ENCODE peak calls at places on chromosomes 11 and 22, in nine cellular contexts. D is heart left ventricle, A is HFF-Myc, C is A549, H is cardiac muscle cell, V is lower leg skin, X is left lung, E is OCI-LY7, Q is SK-N-SH. F is an unnamed sample.

GRCh38 chr11:27253200-27253599 is 109.8 kb downstream of the CCDC34 start:
- DNase-seq in E (no peak), H (no peak), D (no peak), Q (no peak), X (no peak), C (no peak), A (no peak), V (no peak), F (no peak)

GRCh38 chr11:48019230-48019584 is 38.8 kb downstream of the PTPRJ start:
- DNase-seq in C (no peak), V (no peak), H (peak; percentile 44), Q (peak; percentile 25), D (no peak), E (peak; percentile 70), A (no peak), X (no peak), F (no peak)

GRCh38 chr11:69437876-69438205 is 43.6 kb upstream of the LINC01488 start:
- DNase-seq in X (no peak), Q (no peak), C (no peak), H (no peak), E (no peak), A (no peak), V (no peak), D (no peak), F (no peak)

GRCh38 chr11:117597083-117597482 is 199.9 kb downstream of the DSCAML1 start:
- DNase-seq in X (no peak), C (peak; percentile 38), V (no peak), D (peak; percentile 44), H (peak; percentile 51), Q (no peak), E (peak; percentile 30), A (no peak), F (no peak)

GRCh38 chr11:79040348-79040747 is 400.5 kb downstream of the TENM4 start:
- DNase-seq in H (peak; percentile 59), A (no peak), C (no peak), Q (no peak), X (no peak), E (no peak), D (no peak), V (no peak), F (no peak)

GRCh38 chr11:68632802-68633201 is 51.5 kb upstream of the GAL start:
- DNase-seq in H (peak; percentile 82), V (peak; percentile 72), Q (peak; percentile 58), D (no peak), E (peak; percentile 79), C (peak; percentile 80), X (no peak), A (peak; percentile 50), F (no peak)

GRCh38 chr11:75133976-75134375 is 16.9 kb upstream of the SLCO2B1 start:
- DNase-seq in D (no peak), C (no peak), X (no peak), H (no peak), V (no peak), E (no peak), A (no peak), Q (no peak), F (no peak)

GRCh38 chr11:92269021-92269420 is 44.4 kb downstream of the FAT3 start:
- DNase-seq in Q (no peak), H (peak; percentile 48), E (no peak), X (no peak), C (peak; percentile 77), A (peak; percentile 26), V (no peak), D (no peak), F (no peak)

GRCh38 chr11:19060629-19061028 is at the start of gene MRGPRX2:
- DNase-seq in X (no peak), A (no peak), D (no peak), C (no peak), H (peak; percentile 15), V (no peak), Q (no peak), E (no peak), F (no peak)

GRCh38 chr22:50308597-50308935 is 1.1 kb upstream of the PLXNB2 start:
- DNase-seq in V (peak; percentile 96), A (no peak), Q (no peak), H (peak; percentile 89), C (peak; percentile 50), E (no peak), D (peak; percentile 93), X (no peak), F (peak; percentile 78)

GRCh38 chr11:122413677-122414076 is 241.8 kb upstream of the UBASH3B start:
- DNase-seq in A (no peak), V (no peak), C (no peak), H (no peak), E (no peak), D (no peak), Q (no peak), X (no peak), F (no peak)

GRCh38 chr11:111836766-111837165 is 34.6 kb downstream of the ALG9 start:
- DNase-seq in D (no peak), A (no peak), Q (no peak), C (no peak), X (no peak), V (no peak), H (peak; percentile 54), E (no peak), F (no peak)

GRCh38 chr11:46347637-46348311 is 511 bp downstream of the DGKZ start:
- DNase-seq in A (no peak), X (peak; percentile 87), V (no peak), Q (peak; percentile 63), H (no peak), E (no peak), C (no peak), D (peak; percentile 51), F (peak; percentile 48)

GRCh38 chr22:25518000-25518663 is 46.3 kb upstream of the GRK3 start:
- DNase-seq in Q (no peak), V (no peak), X (no peak), A (no peak), E (no peak), D (no peak), H (no peak), C (no peak), F (no peak)

GRCh38 chr22:33518405-33518804 is 401.9 kb downstream of the LARGE1 start:
- DNase-seq in Q (no peak), H (no peak), V (no peak), C (no peak), A (no peak), X (no peak), D (no peak), E (no peak), F (no peak)

GRCh38 chr22:33521879-33522665 is 398.2 kb downstream of the LARGE1 start:
- DNase-seq in D (no peak), X (no peak), Q (no peak), C (no peak), H (no peak), V (no peak), A (no peak), E (no peak), F (no peak)

GRCh38 chr22:33520904-33521780 is 399.1 kb downstream of the LARGE1 start:
- DNase-seq in Q (no peak), E (peak; percentile 7), X (no peak), D (no peak), C (no peak), H (no peak), V (no peak), A (no peak), F (no peak)

GRCh38 chr22:33519974-33520903 is 400.0 kb downstream of the LARGE1 start:
- DNase-seq in A (no peak), H (no peak), X (no peak), E (peak; percentile 80), D (no peak), V (no peak), Q (no peak), C (no peak), F (no peak)

GRCh38 chr22:33519140-33519973 is 400.9 kb downstream of the LARGE1 start:
- DNase-seq in X (no peak), D (peak; percentile 34), E (peak; percentile 84), C (peak; percentile 71), V (no peak), Q (peak; percentile 69), A (peak; percentile 43), H (peak; percentile 58), F (peak; percentile 57)
- TF ChIP-seq CTCF in X (peak; percentile 38), D (peak; percentile 73), E (peak; percentile 90), C (peak; percentile 59), V (no peak), Q (peak; percentile 53), A (peak; percentile 42), H (peak; percentile 53), F (peak; percentile 66)

GRCh38 chr11:132858203-132858602 is 674.1 kb downstream of the OPCML start:
- DNase-seq in A (no peak), Q (no peak), E (no peak), D (no peak), C (peak; percentile 18), H (peak; percentile 62), V (no peak), X (no peak), F (no peak)
- TF ChIP-seq CTCF in A (no peak), Q (no peak), E (no peak), D (no peak), C (no peak), H (peak; percentile 56), V (no peak), X (no peak), F (no peak)

DNA sequence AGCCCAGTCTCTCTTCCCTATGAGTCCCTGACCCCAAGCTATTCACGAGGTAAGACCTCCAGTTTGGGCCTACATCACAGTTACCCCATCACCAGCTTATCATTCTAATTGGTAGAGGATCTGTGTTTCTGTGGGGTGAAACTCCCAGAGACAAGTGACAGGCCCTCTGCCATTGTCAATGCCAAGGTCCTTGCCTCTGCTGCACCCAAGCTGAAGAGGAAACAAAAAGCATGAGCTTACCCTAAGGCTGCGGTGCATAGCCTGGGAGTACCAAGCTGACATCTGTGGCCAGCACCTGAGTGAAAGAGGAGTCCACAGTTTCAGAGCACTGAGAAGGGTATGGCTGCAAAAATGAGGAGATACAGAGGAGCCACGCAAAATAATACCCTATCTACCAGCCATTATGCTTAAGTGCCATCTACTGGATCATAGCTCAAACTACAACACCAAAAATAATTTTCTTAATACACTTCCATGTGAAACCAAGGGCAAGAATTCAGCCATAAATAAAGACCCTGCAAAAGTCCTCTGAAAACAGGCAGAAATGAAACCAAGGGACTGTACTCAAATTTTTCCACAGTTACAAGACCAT is 62.3 kb upstream of the ANO5 start:
- DNase-seq in E (peak; percentile 1), D (no peak), A (no peak), X (no peak), V (no peak), Q (peak; percentile 23), C (peak; percentile 9), H (no peak), F (no peak)
- TF ChIP-seq CTCF in E (peak; percentile 70), D (peak; percentile 57), A (no peak), X (no peak), V (no peak), Q (peak; percentile 46), C (peak; percentile 52), H (no peak), F (no peak)

GRCh38 chr11:83087035-83087434 is 15.3 kb upstream of the RAB30 start:
- DNase-seq in V (no peak), C (peak; percentile 43), Q (no peak), X (no peak), H (peak; percentile 6), E (peak; percentile 44), D (no peak), A (no peak), F (no peak)

GRCh38 chr11:83093634-83094033 is 21.9 kb upstream of the RAB30 start:
- DNase-seq in V (no peak), H (no peak), A (no peak), E (no peak), C (no peak), X (no peak), Q (no peak), D (no peak), F (no peak)

GRCh38 chr11:83092488-83093384 is 21.0 kb upstream of the RAB30 start:
- DNase-seq in V (no peak), H (no peak), E (no peak), Q (peak; percentile 61), A (no peak), D (no peak), C (peak; percentile 84), X (no peak), F (no peak)

GRCh38 chr11:83088965-83089364 is 17.3 kb upstream of the RAB30 start:
- DNase-seq in X (no peak), C (peak; percentile 13), E (no peak), V (no peak), H (no peak), Q (no peak), D (no peak), A (no peak), F (no peak)
- TF ChIP-seq CTCF in X (no peak), C (peak; percentile 22), E (peak; percentile 36), V (no peak), H (no peak), Q (no peak), D (no peak), A (no peak), F (no peak)

F was measured in ovary.